ENCODE peak calls at places on chromosomes 3 and 15, in six cellular contexts. One of them, this sample, is unnamed.
A peak's percentile ranks its signal among the peaks of the same experiment; 100 is the strongest.

GRCh38 chr3:32467333-32468070 is 35.1 kb downstream of the CMTM6 start:
- DNase-seq in NCI-H1694 treated with DMSO at 0.1 percent for 48 hours: peak; percentile 20
- DNase-seq in H7: peak; percentile 93
- DNase-seq in heart left ventricle: peak; percentile 89
- DNase-seq in dorsolateral prefrontal cortex: peak; percentile 44
- DNase-seq in EL: peak; percentile 61
- DNase-seq in this sample: peak; percentile 17

GRCh38 chr3:187745201-187746058 is at the start of gene BCL6:
- DNase-seq in dorsolateral prefrontal cortex: peak; percentile 90
- DNase-seq in heart left ventricle: peak; percentile 94
- DNase-seq in H7: peak; percentile 88
- DNase-seq in NCI-H1694 treated with DMSO at 0.1 percent for 48 hours: peak; percentile 95
- DNase-seq in EL: peak; percentile 97
- DNase-seq in this sample: peak; percentile 84

GRCh38 chr3:196670335-196670734 is 30.8 kb downstream of the NRROS start:
- DNase-seq in NCI-H1694 treated with DMSO at 0.1 percent for 48 hours: no peak
- DNase-seq in dorsolateral prefrontal cortex: no peak
- DNase-seq in EL: no peak
- DNase-seq in H7: no peak
- DNase-seq in heart left ventricle: no peak
- DNase-seq in this sample: no peak

GRCh38 chr3:117252208-117252607 is 542.6 kb downstream of the TUSC7 start:
- DNase-seq in H7: no peak
- DNase-seq in NCI-H1694 treated with DMSO at 0.1 percent for 48 hours: no peak
- DNase-seq in EL: no peak
- DNase-seq in heart left ventricle: no peak
- DNase-seq in dorsolateral prefrontal cortex: no peak
- DNase-seq in this sample: no peak

GRCh38 chr15:81163961-81164800 is 30.1 kb downstream of the CFAP161 start:
- DNase-seq in EL: no peak
- DNase-seq in dorsolateral prefrontal cortex: no peak
- DNase-seq in H7: peak; percentile 46
- DNase-seq in heart left ventricle: no peak
- DNase-seq in NCI-H1694 treated with DMSO at 0.1 percent for 48 hours: no peak
- DNase-seq in this sample: no peak

GRCh38 chr3:147604136-147604535 is 195.0 kb downstream of the ZIC1 start:
- DNase-seq in EL: no peak
- DNase-seq in NCI-H1694 treated with DMSO at 0.1 percent for 48 hours: no peak
- DNase-seq in dorsolateral prefrontal cortex: no peak
- DNase-seq in heart left ventricle: no peak
- DNase-seq in H7: no peak
- DNase-seq in this sample: no peak

GRCh38 chr3:27133062-27133461 is 236.1 kb downstream of the NEK10 start:
- DNase-seq in heart left ventricle: no peak
- DNase-seq in NCI-H1694 treated with DMSO at 0.1 percent for 48 hours: no peak
- DNase-seq in dorsolateral prefrontal cortex: no peak
- DNase-seq in EL: no peak
- DNase-seq in H7: no peak
- DNase-seq in this sample: no peak

GRCh38 chr3:58366699-58367098 is 34.0 kb downstream of the PXK start:
- DNase-seq in H7: no peak
- DNase-seq in heart left ventricle: no peak
- DNase-seq in NCI-H1694 treated with DMSO at 0.1 percent for 48 hours: no peak
- DNase-seq in dorsolateral prefrontal cortex: no peak
- DNase-seq in EL: peak; percentile 10
- DNase-seq in this sample: no peak

GRCh38 chr15:38864827-38865604 is 300.4 kb upstream of the RASGRP1 start:
- DNase-seq in H7: no peak
- DNase-seq in heart left ventricle: no peak
- DNase-seq in EL: no peak
- DNase-seq in NCI-H1694 treated with DMSO at 0.1 percent for 48 hours: no peak
- DNase-seq in dorsolateral prefrontal cortex: no peak
- DNase-seq in this sample: no peak

GRCh38 chr3:43013743-43014155 is 34.6 kb downstream of the GASK1A start:
- DNase-seq in heart left ventricle: no peak
- DNase-seq in H7: no peak
- DNase-seq in dorsolateral prefrontal cortex: no peak
- DNase-seq in EL: no peak
- DNase-seq in NCI-H1694 treated with DMSO at 0.1 percent for 48 hours: no peak
- DNase-seq in this sample: no peak

GRCh38 chr3:5057857-5058324 is 64.2 kb upstream of the ARL8B start:
- DNase-seq in H7: no peak
- DNase-seq in dorsolateral prefrontal cortex: peak; percentile 50
- DNase-seq in EL: peak; percentile 79
- DNase-seq in NCI-H1694 treated with DMSO at 0.1 percent for 48 hours: peak; percentile 9
- DNase-seq in heart left ventricle: no peak
- DNase-seq in this sample: peak; percentile 10

GRCh38 chr15:94848054-94848453 is 616.7 kb downstream of the MCTP2 start:
- DNase-seq in H7: no peak
- DNase-seq in dorsolateral prefrontal cortex: no peak
- DNase-seq in EL: no peak
- DNase-seq in heart left ventricle: no peak
- DNase-seq in NCI-H1694 treated with DMSO at 0.1 percent for 48 hours: no peak
- DNase-seq in this sample: no peak

GRCh38 chr15:74873036-74873755 is at the start of gene SCAMP2:
- DNase-seq in dorsolateral prefrontal cortex: peak; percentile 95
- DNase-seq in heart left ventricle: peak; percentile 95
- DNase-seq in EL: peak; percentile 95
- DNase-seq in H7: peak; percentile 99
- DNase-seq in NCI-H1694 treated with DMSO at 0.1 percent for 48 hours: peak; percentile 86
- DNase-seq in this sample: peak; percentile 95

GRCh38 chr15:25684521-25685215 is 178.5 kb downstream of the ATP10A start:
- DNase-seq in EL: peak; percentile 59
- DNase-seq in NCI-H1694 treated with DMSO at 0.1 percent for 48 hours: no peak
- DNase-seq in dorsolateral prefrontal cortex: peak; percentile 54
- DNase-seq in heart left ventricle: no peak
- DNase-seq in H7: no peak
- DNase-seq in this sample: peak; percentile 61

GRCh38 chr15:77821188-77821958 is 188.7 kb upstream of the LINGO1 start:
- DNase-seq in NCI-H1694 treated with DMSO at 0.1 percent for 48 hours: peak; percentile 70
- DNase-seq in heart left ventricle: peak; percentile 75
- DNase-seq in EL: peak; percentile 47
- DNase-seq in H7: peak; percentile 91
- DNase-seq in dorsolateral prefrontal cortex: peak; percentile 72
- DNase-seq in this sample: peak; percentile 69

GRCh38 chr3:194936091-194936490 is 250.4 kb downstream of the FAM43A start:
- DNase-seq in NCI-H1694 treated with DMSO at 0.1 percent for 48 hours: no peak
- DNase-seq in EL: no peak
- DNase-seq in dorsolateral prefrontal cortex: no peak
- DNase-seq in H7: no peak
- DNase-seq in heart left ventricle: no peak
- DNase-seq in this sample: no peak

This sample was measured in caudate nucleus.